ENCODE peak calls at places on chromosomes 5 and 9, in four cellular contexts. One of them, this sample, is unnamed.

GRCh38 chr5:14118551-14119320 is 24.4 kb upstream of the TRIO start:
- DNase-seq in iPS DF 6.9: no peak
- DNase-seq in fibroblast of pulmonary artery: no peak
- DNase-seq in ELR: no peak
- DNase-seq in this sample: no peak

GRCh38 chr5:177604656-177605055 is 4.7 kb downstream of the B4GALT7 start:
- DNase-seq in iPS DF 6.9: no peak
- DNase-seq in fibroblast of pulmonary artery: no peak
- DNase-seq in ELR: no peak
- DNase-seq in this sample: no peak

GRCh38 chr9:100428871-100429654 is 2.1 kb downstream of the MSANTD3 start:
- DNase-seq in iPS DF 6.9: no peak
- DNase-seq in fibroblast of pulmonary artery: peak
- DNase-seq in ELR: peak
- DNase-seq in this sample: peak

GRCh38 chr9:124212381-124213050 is 45.2 kb upstream of the NEK6 start:
- DNase-seq in iPS DF 6.9: no peak
- DNase-seq in fibroblast of pulmonary artery: peak
- DNase-seq in ELR: peak
- DNase-seq in this sample: peak

GRCh38 chr9:70625078-70625477 is 210.6 kb upstream of the KLF9 start:
- DNase-seq in iPS DF 6.9: no peak
- DNase-seq in fibroblast of pulmonary artery: no peak
- DNase-seq in ELR: no peak
- DNase-seq in this sample: no peak

GRCh38 chr5:25119654-25120053 is 474.9 kb upstream of the CDH10 start:
- DNase-seq in iPS DF 6.9: no peak
- DNase-seq in fibroblast of pulmonary artery: peak
- DNase-seq in ELR: peak
- DNase-seq in this sample: no peak

GRCh38 chr9:127178646-127179632 is 56.5 kb upstream of the ANGPTL2 start:
- DNase-seq in iPS DF 6.9: no peak
- DNase-seq in fibroblast of pulmonary artery: no peak
- DNase-seq in ELR: no peak
- DNase-seq in this sample: no peak

GRCh38 chr5:137146402-137146889 is 352.7 kb downstream of the SPOCK1 start:
- DNase-seq in iPS DF 6.9: no peak
- DNase-seq in fibroblast of pulmonary artery: peak
- DNase-seq in ELR: peak
- DNase-seq in this sample: peak

GRCh38 chr5:151739395-151739794 is 19.0 kb downstream of the ATOX1 start:
- DNase-seq in iPS DF 6.9: no peak
- DNase-seq in fibroblast of pulmonary artery: peak
- DNase-seq in ELR: no peak
- DNase-seq in this sample: no peak

GRCh38 chr9:125509476-125509875 is 197.5 kb downstream of the MAPKAP1 start:
- DNase-seq in iPS DF 6.9: no peak
- DNase-seq in fibroblast of pulmonary artery: peak
- DNase-seq in ELR: no peak
- DNase-seq in this sample: peak

GRCh38 chr9:137037483-137037882 is 5.6 kb upstream of the FUT7 start:
- DNase-seq in iPS DF 6.9: no peak
- DNase-seq in fibroblast of pulmonary artery: no peak
- DNase-seq in ELR: no peak
- DNase-seq in this sample: no peak

GRCh38 chr9:14710804-14711203 is 11.7 kb downstream of the CER1 start:
- DNase-seq in iPS DF 6.9: no peak
- DNase-seq in fibroblast of pulmonary artery: peak
- DNase-seq in ELR: peak
- DNase-seq in this sample: peak

GRCh38 chr9:21080793-21081192 is 3.1 kb upstream of the IFNB1 start:
- DNase-seq in iPS DF 6.9: no peak
- DNase-seq in fibroblast of pulmonary artery: no peak
- DNase-seq in ELR: no peak
- DNase-seq in this sample: no peak

GRCh38 chr5:68225188-68225910 is 9.8 kb downstream of the PIK3R1 start:
- DNase-seq in iPS DF 6.9: no peak
- DNase-seq in fibroblast of pulmonary artery: peak
- DNase-seq in ELR: peak
- DNase-seq in this sample: peak

GRCh38 chr5:93570294-93571110 is 10.5 kb downstream of the NR2F1-AS1 start:
- DNase-seq in iPS DF 6.9: no peak
- DNase-seq in fibroblast of pulmonary artery: no peak
- DNase-seq in ELR: no peak
- DNase-seq in this sample: no peak